ENCODE peak calls at places on chromosomes 11 and 22, in four cellular contexts. F, E, N and Q are unnamed samples. For H3K4me1, the result is how much of the 10 kb centered on the place peaks cover.

GRCh38 chr11:118530683-118531596 is at the start of gene TMEM25:
- DNase-seq in N (peak), F (peak), E (peak), Q (peak)

GRCh38 chr11:114877976-114878375 is 199.6 kb downstream of the NXPE2 start:
- DNase-seq in E (no peak), N (no peak), F (no peak), Q (no peak)

GRCh38 chr22:38220653-38221386 is 19.0 kb downstream of the MAFF start:
- DNase-seq in F (no peak), N (no peak), E (no peak), Q (no peak)

GRCh38 chr22:17884084-17884483 is 109.8 kb upstream of the BID start:
- DNase-seq in E (no peak), N (no peak), F (no peak), Q (no peak)

GRCh38 chr11:62725686-62726085 is 1.6 kb downstream of the HNRNPUL2 start:
- DNase-seq in N (peak), E (no peak), F (peak), Q (no peak)

GRCh38 chr11:111388431-111388830 is 9.4 kb upstream of the POU2AF1 start:
- DNase-seq in F (no peak), E (no peak), N (no peak), Q (no peak)

GRCh38 chr11:41720761-41721160 is 261.3 kb upstream of the LRRC4C start:
- DNase-seq in F (no peak), N (no peak), E (no peak), Q (no peak)

GRCh38 chr11:69059429-69059828 is 10.7 kb downstream of the TPCN2 start:
- DNase-seq in F (no peak), E (no peak), N (no peak), Q (no peak)

GRCh38 chr22:47933891-47934290 is 1171.4 kb downstream of the TBC1D22A start:
- DNase-seq in E (no peak), N (no peak), F (no peak), Q (no peak)

GRCh38 chr11:64060861-64061444 is 25.2 kb downstream of the FLRT1 start:
- DNase-seq in F (peak), N (no peak), E (peak), Q (peak)

GRCh38 chr11:12249590-12250260 is 127.6 kb upstream of the PARVA start:
- DNase-seq in F (peak), E (no peak), N (no peak), Q (peak)

GRCh38 chr11:80606726-80607125 is 1165.9 kb upstream of the TENM4 start:
- DNase-seq in F (no peak), N (no peak), E (no peak), Q (no peak)

GRCh38 chr11:113570906-113571305 is 95.7 kb upstream of the DRD2 start:
- DNase-seq in F (no peak), E (no peak), N (no peak), Q (no peak)

GRCh38 chr11:20638074-20638473 is 31.3 kb upstream of the NELL1 start:
- DNase-seq in N (no peak), E (no peak), F (no peak), Q (no peak)

GRCh38 chr11:33256031-33256807 is 962 bp upstream of the HIPK3 start:
- DNase-seq in N (no peak), F (no peak), E (no peak), Q (no peak)

GRCh38 chr22:38982008-38982927 is at the start of gene APOBEC3B:
- DNase-seq in N (peak), E (peak), F (peak), Q (peak)

GRCh38 chr11:7612661-7613393 is 60.5 kb downstream of the CYB5R2 start:
- DNase-seq in E (no peak), F (no peak), N (peak), Q (no peak)

GRCh38 chr22:32777997-32778396 is 23.5 kb upstream of the TIMP3 start:
- DNase-seq in N (no peak), E (no peak), F (no peak), Q (no peak)

GRCh38 chr11:75474878-75475766 is 42.1 kb upstream of the KLHL35 start:
- DNase-seq in E (peak), F (peak), N (no peak), Q (no peak)

GRCh38 chr11:118152552-118153471 is at the start of gene SCN4B:
- DNase-seq in E (no peak), N (peak), F (peak), Q (peak)

GRCh38 chr11:2214527-2215229 is 43.1 kb upstream of the TH start:
- DNase-seq in E (no peak), N (no peak), F (peak), Q (peak)

GRCh38 chr11:119134389-119134978 is 13.1 kb downstream of the HINFP start:
- DNase-seq in N (peak), E (peak), F (no peak), Q (no peak)

GRCh38 chr22:38313384-38313955 is 3.8 kb downstream of the CSNK1E start:
- DNase-seq in F (peak), E (peak), N (peak), Q (no peak)

GRCh38 chr22:30947821-30948454 is 20.6 kb downstream of the MORC2 start:
- DNase-seq in F (no peak), N (peak), E (peak), Q (no peak)
- TF ChIP-seq CTCF in F (peak), N (peak), E (peak), Q (peak)

GRCh38 chr22:28243539-28243938 is 324.5 kb upstream of the PITPNB start:
- DNase-seq in E (no peak), N (no peak), F (no peak), Q (no peak)
- H3K4me1 ChIP-seq in E (under half), N (under half), F (under half), Q (under half)

DNA sequence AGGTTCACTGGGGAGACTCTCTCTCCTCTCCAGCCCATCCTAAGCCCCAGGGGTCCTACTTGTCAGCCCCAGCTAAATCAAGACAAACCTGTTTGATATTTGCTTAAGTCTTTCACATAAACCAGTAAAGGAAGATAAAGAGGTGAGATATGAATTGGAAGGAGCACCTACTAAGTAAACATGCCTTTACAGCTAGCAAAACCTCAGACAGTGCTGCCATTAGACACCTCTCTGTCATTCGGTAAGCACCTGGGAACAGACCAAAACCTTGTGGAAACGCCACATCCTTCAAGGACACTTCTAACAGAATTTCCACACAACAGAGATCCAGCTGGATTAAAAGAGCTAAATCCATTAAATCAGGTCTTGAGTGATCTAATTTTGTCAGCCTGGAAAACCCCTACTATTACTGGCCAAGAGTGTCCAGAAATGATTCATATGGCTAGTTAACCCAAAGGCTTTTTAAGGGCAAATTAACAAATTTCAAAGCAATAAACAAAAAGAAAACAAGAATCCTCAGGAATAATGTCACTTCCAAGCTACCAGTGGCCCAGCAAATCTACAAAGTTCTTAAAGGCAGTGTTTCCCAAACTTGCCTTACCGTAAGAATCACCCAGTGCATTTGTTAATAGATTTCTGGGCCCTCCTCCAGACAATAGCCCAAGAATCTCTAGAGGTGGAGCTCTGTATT is 2.4 kb downstream of the VPS37C start:
- DNase-seq in F (peak), N (peak), E (no peak), Q (no peak)
- H3K27ac ChIP-seq in F (peak), N (peak), E (no peak), Q (no peak)

DNA sequence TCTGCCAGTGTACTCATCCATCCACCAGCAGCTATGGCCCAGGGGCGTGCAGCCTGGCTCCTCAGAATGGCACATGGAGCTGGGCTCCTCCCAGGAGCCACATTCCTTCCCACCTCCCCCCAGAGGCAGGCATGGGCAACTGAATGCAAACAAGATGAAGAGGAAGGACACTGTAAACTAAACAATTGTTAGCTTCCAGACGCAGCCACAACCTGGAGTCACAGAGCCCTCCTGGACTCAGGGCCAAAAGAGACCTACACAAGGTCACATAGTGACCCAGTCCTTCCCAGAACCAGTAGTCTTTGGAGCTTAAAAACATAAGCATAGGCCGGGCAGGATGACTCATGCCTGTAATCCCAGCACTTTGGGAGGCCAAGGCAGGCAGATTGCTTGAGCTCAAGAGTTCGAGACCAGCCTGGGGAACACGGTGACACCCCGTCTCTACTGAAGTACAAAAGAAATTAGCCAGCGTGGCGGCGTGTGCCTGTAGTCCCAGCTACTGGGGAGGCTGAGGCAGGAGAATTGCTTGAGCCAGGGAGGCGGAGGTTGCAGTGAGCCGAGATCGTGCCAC is 30.7 kb upstream of the CLDN5 start:
- DNase-seq in F (no peak), N (peak), E (no peak), Q (no peak)
- TF ChIP-seq CTCF in F (no peak), N (no peak), E (no peak), Q (no peak)

DNA sequence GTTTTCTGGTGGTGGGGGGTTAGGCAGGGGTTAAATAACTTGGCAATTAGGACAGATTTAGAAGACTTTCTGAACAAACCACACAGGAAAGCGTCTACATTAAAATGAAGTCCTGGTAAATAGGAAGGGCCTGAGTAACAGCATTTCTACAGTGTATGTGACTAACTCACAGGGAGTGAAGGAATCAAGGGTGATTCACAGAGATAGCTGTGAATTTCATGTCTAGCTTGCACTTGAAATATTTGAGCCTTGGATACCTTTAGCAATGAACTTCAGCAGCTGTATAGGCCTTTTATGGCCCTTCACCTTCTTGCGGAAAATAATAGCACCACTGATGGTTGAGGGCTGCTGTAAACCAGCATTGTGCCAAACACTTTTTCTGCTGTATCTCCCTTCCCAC is 26.1 kb upstream of the LDHA start:
- DNase-seq in N (no peak), F (no peak), E (no peak), Q (no peak)
- H3K4me1 ChIP-seq in N (under half), F (under half), E (under half), Q (under half)

GRCh38 chr11:46664612-46665011 is 35.8 kb downstream of the ARHGAP1 start:
- DNase-seq in E (no peak), N (no peak), F (no peak), Q (no peak)
- H3K27ac ChIP-seq in E (no peak), N (no peak), F (no peak), Q (no peak)

GRCh38 chr22:40345271-40345670 is 1.0 kb upstream of the ADSL start:
- DNase-seq in N (peak), E (peak), F (no peak), Q (no peak)

GRCh38 chr22:40348025-40348658 is 1.8 kb downstream of the ADSL start:
- DNase-seq in F (peak), E (peak), N (peak), Q (no peak)

GRCh38 chr22:40347300-40347699 is 1.0 kb downstream of the ADSL start:
- DNase-seq in E (no peak), N (no peak), F (no peak), Q (no peak)

GRCh38 chr22:40346178-40347064 is at the start of gene ADSL:
- DNase-seq in E (peak), N (peak), F (peak), Q (peak)

DNA sequence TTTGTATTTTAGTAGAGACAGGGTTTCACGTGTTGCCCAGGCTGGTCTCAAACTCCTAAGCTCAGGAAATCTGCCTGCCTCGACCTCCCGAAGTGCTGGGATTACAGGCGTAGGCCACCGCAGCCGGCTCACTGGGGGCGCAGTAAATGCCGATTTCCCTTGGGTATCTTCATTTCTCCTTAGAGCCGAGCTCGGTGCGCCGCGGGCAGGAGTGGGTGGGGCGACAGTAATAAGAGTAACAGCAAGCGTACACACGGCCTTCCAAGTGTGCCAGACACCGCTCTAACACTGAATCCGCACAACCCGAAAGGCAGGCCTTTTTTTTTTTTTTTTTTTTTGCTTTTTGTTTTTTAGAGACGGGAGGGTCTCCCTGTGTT is 511 bp upstream of the ADSL start:
- DNase-seq in N (peak), E (peak), F (peak), Q (peak)
- TF ChIP-seq CTCF in N (no peak), E (peak), F (no peak), Q (no peak)

DNA sequence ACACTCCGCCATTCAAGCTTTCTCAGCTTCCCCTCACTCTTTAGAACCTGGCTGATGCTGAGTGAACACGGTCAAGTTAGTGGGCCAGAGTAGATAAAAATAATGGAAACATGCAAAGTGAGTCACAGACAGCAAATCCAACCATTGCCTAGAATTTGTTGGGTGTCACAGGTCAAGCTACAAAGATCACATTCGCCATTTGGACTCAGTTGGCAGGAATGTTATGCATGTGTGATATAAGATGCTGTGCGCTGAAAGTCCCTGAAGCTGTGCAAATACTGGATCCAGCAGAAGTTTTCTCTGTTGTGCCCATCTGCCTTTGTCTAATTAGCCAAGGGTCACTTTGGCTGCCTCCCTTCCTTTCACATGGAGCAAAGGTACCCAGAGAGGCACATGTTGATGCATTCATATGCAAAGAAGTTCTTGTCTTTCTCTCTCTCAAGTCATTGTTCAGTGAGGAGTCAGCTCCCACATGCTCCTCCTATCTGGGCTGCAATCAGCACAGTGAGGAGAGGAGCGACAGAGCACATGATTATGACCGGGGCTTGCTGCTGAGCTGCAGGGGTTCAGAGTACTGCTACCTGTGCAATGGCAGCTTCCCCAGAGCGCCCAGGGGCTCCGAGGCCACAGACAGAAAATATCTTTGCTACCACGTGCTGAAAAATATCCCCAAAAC is 39.7 kb downstream of the FLI1 start:
- DNase-seq in E (peak), N (no peak), F (no peak), Q (no peak)
- H3K4me1 ChIP-seq in E (half or more), N (under half), F (under half), Q (under half)